ENCODE peak calls at places on chromosomes 2 and 18, in six cellular contexts. U is K562, A is HCT116, V is GM12878, M is H1, H is HepG2. O is an unnamed sample.

GRCh38 chr18:77501266-77501665 is 251.6 kb downstream of the GALR1 start:
- DNase-seq in M (no peak), H (no peak), A (no peak), U (no peak), V (no peak), O (no peak)

GRCh38 chr18:10936211-10937053 is 212.9 kb downstream of the PIEZO2 start:
- DNase-seq in A (no peak), V (no peak), H (no peak), U (no peak), M (no peak), O (no peak)

GRCh38 chr2:77487074-77487803 is 34.9 kb downstream of the LRRTM4 start:
- DNase-seq in U (no peak), H (no peak), A (no peak), M (no peak), V (no peak), O (no peak)

GRCh38 chr2:231185050-231185725 is 13.2 kb upstream of the ARMC9 start:
- DNase-seq in H (no peak), A (no peak), M (no peak), V (no peak), U (no peak), O (no peak)

GRCh38 chr2:98188351-98189046 is 101.5 kb downstream of the VWA3B start:
- DNase-seq in M (no peak), H (peak; percentile 13), A (peak; percentile 6), V (no peak), U (no peak), O (no peak)

GRCh38 chr18:56389190-56389589 is 249.2 kb downstream of the TXNL1 start:
- DNase-seq in U (no peak), V (no peak), M (no peak), H (no peak), A (no peak), O (no peak)

GRCh38 chr2:179268277-179268935 is 3.8 kb upstream of the SESTD1 start:
- DNase-seq in M (no peak), V (no peak), A (no peak), U (no peak), H (peak; percentile 60), O (peak; percentile 33)

GRCh38 chr18:25935356-25935755 is 155.1 kb downstream of the SS18 start:
- DNase-seq in U (no peak), M (no peak), A (no peak), H (no peak), V (no peak), O (no peak)

GRCh38 chr18:37294951-37295350 is 270.6 kb downstream of the CELF4 start:
- DNase-seq in A (no peak), V (no peak), H (peak; percentile 15), M (peak; percentile 94), U (peak; percentile 57), O (peak; percentile 39)

GRCh38 chr2:120857931-120858330 is 122.3 kb downstream of the GLI2 start:
- DNase-seq in A (no peak), M (no peak), U (no peak), V (no peak), H (no peak), O (no peak)

GRCh38 chr2:142585785-142586184 is 291.7 kb upstream of the KYNU start:
- DNase-seq in V (peak; percentile 21), U (no peak), A (no peak), M (no peak), H (no peak), O (no peak)

GRCh38 chr2:43047187-43047780 is 179.1 kb downstream of the ZFP36L2 start:
- DNase-seq in M (no peak), U (no peak), H (no peak), A (no peak), V (no peak), O (no peak)

GRCh38 chr18:23618862-23619387 is 32.6 kb upstream of the NPC1 start:
- DNase-seq in H (peak; percentile 65), V (peak; percentile 27), U (no peak), M (peak; percentile 86), A (no peak), O (peak; percentile 32)

GRCh38 chr2:132815522-132815921 is 145.5 kb upstream of the LYPD1 start:
- DNase-seq in U (no peak), M (no peak), H (no peak), V (no peak), A (no peak), O (no peak)

GRCh38 chr2:222547108-222547507 is 108.8 kb downstream of the FARSB start:
- DNase-seq in U (no peak), M (no peak), A (no peak), V (no peak), H (no peak), O (no peak)

GRCh38 chr18:37611623-37612279 is 46.2 kb upstream of the CELF4 start:
- DNase-seq in H (no peak), A (no peak), V (no peak), U (no peak), M (peak; percentile 16), O (no peak)

GRCh38 chr18:61368001-61368400 is 34.8 kb downstream of the CDH20 start:
- DNase-seq in U (no peak), V (no peak), M (no peak), A (no peak), H (no peak), O (no peak)

GRCh38 chr2:181848356-181848876 is 43.1 kb upstream of the ITPRID2 start:
- DNase-seq in M (no peak), A (no peak), H (no peak), U (no peak), V (no peak), O (peak; percentile 5)

GRCh38 chr2:28348149-28348567 is 44.5 kb upstream of the FOSL2 start:
- DNase-seq in U (no peak), H (no peak), V (no peak), A (no peak), M (no peak), O (no peak)

GRCh38 chr2:949384-949893 is 1.2 kb upstream of the SNTG2 start:
- DNase-seq in M (no peak), V (no peak), A (no peak), H (no peak), U (no peak), O (no peak)

GRCh38 chr2:48107326-48107925 is 201.1 kb upstream of the FBXO11 start:
- DNase-seq in V (no peak), A (peak; percentile 55), U (no peak), M (no peak), H (peak; percentile 39), O (no peak)

GRCh38 chr2:158962074-158962473 is 6.4 kb upstream of the TANC1 start:
- DNase-seq in U (no peak), V (no peak), H (no peak), M (no peak), A (no peak), O (no peak)

GRCh38 chr2:4653989-4654388 is 950.6 kb downstream of the DCDC2C start:
- DNase-seq in H (no peak), M (no peak), A (no peak), V (no peak), U (no peak), O (no peak)

DNA sequence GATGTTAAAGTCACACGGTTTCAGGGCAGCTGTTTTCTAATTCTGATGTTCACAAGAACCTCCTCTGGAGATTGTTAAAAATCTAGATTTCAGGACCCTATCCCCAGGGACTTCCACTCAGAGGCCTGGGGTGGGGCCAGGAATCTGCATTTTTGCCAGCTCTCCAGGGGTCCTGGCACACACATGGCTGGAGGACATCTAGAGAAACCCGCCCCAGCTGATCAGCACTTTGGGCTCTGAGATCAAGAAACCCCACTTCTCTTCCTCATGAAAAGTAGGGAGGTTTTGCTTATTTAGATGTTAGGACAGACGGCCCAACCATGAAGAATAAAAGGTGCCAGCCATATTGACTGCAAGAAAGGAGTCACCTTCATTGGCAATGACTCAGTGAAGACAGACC is 148.8 kb downstream of the TNS1 start:
- DNase-seq in M (no peak), U (no peak), A (no peak), V (no peak), H (no peak), O (no peak)
- H3K4me1 ChIP-seq in M (no peaks in the 10 kb centered on the region), U (peaks cover 3% of the 10 kb centered on the region), A (peaks cover 50% of the 10 kb centered on the region), V (no peaks in the 10 kb centered on the region), H (no peaks in the 10 kb centered on the region), O (peaks cover 33% of the 10 kb centered on the region)

DNA sequence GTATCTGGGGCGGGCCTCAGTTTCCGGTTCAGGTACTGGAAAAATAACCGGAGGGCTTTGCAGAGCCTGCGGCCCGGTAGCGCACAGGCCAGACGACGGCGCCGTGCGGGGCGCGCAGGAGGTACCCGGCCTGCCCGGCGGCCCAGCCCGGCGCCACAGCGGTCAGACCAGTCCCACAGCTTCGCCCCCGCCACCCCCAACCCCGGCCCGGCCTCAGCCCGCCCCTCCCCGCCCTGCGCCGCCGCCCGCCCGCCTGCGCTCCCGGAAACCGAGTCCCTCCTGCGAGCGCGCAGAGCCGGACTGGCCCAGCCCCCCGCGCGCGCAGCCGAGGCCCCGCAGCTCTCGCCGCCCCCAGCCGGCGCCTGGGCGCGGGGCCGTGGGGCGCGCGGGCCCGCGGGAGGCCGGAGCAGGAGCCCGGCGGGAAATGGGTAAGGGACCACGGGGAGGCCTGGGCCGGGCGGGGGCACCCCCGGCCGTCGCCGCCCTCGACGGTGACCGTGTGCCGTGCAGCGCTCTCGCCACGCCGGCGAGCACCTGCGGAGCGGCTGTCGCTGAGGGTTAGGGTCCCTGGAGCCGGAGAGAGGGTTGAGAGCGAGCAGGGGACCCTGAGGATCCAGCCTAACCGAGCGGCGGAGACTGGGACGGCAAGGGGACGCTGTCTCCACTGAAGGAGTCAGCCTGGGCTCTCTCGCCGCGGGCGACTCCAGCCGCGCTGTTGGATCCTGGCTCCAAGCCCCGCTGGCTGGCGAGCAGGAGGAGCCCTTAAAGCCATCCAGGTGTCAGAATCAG is 16.5 kb upstream of the PSD4 start:
- DNase-seq in M (peak; percentile 64), V (no peak), A (no peak), H (no peak), U (peak; percentile 66), O (no peak)
- TF ChIP-seq ZNF274 in M (no peak), V (no peak), A (no peak), H (no peak), U (no peak), O (no peak)

GRCh38 chr2:217901826-217902225 is 101.0 kb downstream of the TNS1 start:
- DNase-seq in M (no peak), U (no peak), V (no peak), A (no peak), H (peak; percentile 66), O (no peak)
- TF ChIP-seq YY1 in M (no peak), U (no peak), V (no peak), A (no peak), H (no peak), O (no peak)

GRCh38 chr2:234459401-234460009 is 37.4 kb downstream of the ARL4C start:
- DNase-seq in H (no peak), A (no peak), U (no peak), M (no peak), V (no peak), O (no peak)

GRCh38 chr2:234454433-234454832 is 42.4 kb downstream of the ARL4C start:
- DNase-seq in V (no peak), H (no peak), U (no peak), A (no peak), M (no peak), O (no peak)

GRCh38 chr2:234462218-234462992 is 34.5 kb downstream of the ARL4C start:
- DNase-seq in U (no peak), M (no peak), H (peak; percentile 61), V (no peak), A (no peak), O (no peak)

GRCh38 chr2:234457421-234457820 is 39.5 kb downstream of the ARL4C start:
- DNase-seq in A (no peak), H (no peak), M (no peak), V (no peak), U (no peak), O (no peak)

DNA sequence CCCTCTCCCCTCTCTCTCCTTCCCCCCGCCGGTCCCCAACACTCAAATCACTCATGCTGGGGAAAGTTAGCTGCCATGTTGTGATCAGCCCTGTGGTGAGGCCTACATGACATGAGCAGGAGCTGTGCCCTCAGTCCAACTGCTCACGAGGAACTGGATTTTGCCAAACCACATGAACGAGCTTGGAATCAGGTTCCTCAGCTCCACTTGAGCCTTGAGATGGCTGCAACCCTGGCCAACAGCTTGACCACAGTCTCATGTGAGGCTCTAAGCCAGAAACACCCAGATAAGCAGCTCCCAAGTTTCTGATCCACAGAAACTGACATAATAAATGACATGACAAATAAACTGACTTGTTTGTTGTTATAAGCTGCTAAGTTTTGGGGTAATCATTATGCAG is 38.4 kb downstream of the ARL4C start:
- DNase-seq in H (no peak), M (no peak), U (no peak), V (no peak), A (no peak), O (no peak)
- H3K4me1 ChIP-seq in H (peaks cover 8% of the 10 kb centered on the region), M (no peaks in the 10 kb centered on the region), U (no peaks in the 10 kb centered on the region), V (no peaks in the 10 kb centered on the region), A (peaks cover 5% of the 10 kb centered on the region), O (peaks cover 3% of the 10 kb centered on the region)